ENCODE peak calls at places on chromosomes 3 and 15, in five cellular contexts. One of them, this sample, is unnamed.
A peak's percentile ranks its signal among the peaks of the same experiment; 100 is the strongest.

GRCh38 chr3:197595470-197596185 is 39.9 kb upstream of the BDH1 start:
- DNase-seq in stomach: no peak
- DNase-seq in GM12892: no peak
- DNase-seq in transverse colon: no peak
- DNase-seq in endothelial cell of umbilical vein: no peak
- DNase-seq in this sample: no peak

GRCh38 chr3:128071771-128072453 is 19.7 kb downstream of the SEC61A1 start:
- DNase-seq in transverse colon: no peak
- DNase-seq in endothelial cell of umbilical vein: no peak
- DNase-seq in GM12892: no peak
- DNase-seq in stomach: no peak
- DNase-seq in this sample: no peak

GRCh38 chr3:171092467-171092911 is 66.0 kb upstream of the SLC2A2 start:
- DNase-seq in GM12892: no peak
- DNase-seq in endothelial cell of umbilical vein: no peak
- DNase-seq in stomach: no peak
- DNase-seq in transverse colon: no peak
- DNase-seq in this sample: no peak

GRCh38 chr15:84833447-84833846 is 16.3 kb downstream of the ALPK3 start:
- DNase-seq in transverse colon: no peak
- DNase-seq in endothelial cell of umbilical vein: peak; percentile 53
- DNase-seq in GM12892: no peak
- DNase-seq in stomach: no peak
- DNase-seq in this sample: no peak

GRCh38 chr15:64566629-64567427 is 106.5 kb downstream of the ZNF609 start:
- DNase-seq in stomach: no peak
- DNase-seq in transverse colon: no peak
- DNase-seq in endothelial cell of umbilical vein: no peak
- DNase-seq in GM12892: no peak
- DNase-seq in this sample: no peak

GRCh38 chr3:30685267-30685667 is 78.9 kb downstream of the TGFBR2 start:
- DNase-seq in stomach: no peak
- DNase-seq in GM12892: no peak
- DNase-seq in transverse colon: no peak
- DNase-seq in endothelial cell of umbilical vein: no peak
- DNase-seq in this sample: no peak

GRCh38 chr3:56796202-56796601 is 5.5 kb downstream of the ARHGEF3 start:
- DNase-seq in stomach: no peak
- DNase-seq in transverse colon: no peak
- DNase-seq in endothelial cell of umbilical vein: peak; percentile 23
- DNase-seq in GM12892: no peak
- DNase-seq in this sample: no peak

GRCh38 chr3:29281265-29282228 is 676 bp downstream of the RBMS3 start:
- DNase-seq in transverse colon: no peak
- DNase-seq in GM12892: no peak
- DNase-seq in endothelial cell of umbilical vein: peak; percentile 72
- DNase-seq in stomach: no peak
- DNase-seq in this sample: no peak

GRCh38 chr3:167113466-167113865 is 266.6 kb downstream of the ZBBX start:
- DNase-seq in GM12892: no peak
- DNase-seq in endothelial cell of umbilical vein: no peak
- DNase-seq in stomach: no peak
- DNase-seq in transverse colon: no peak
- DNase-seq in this sample: no peak

DNA sequence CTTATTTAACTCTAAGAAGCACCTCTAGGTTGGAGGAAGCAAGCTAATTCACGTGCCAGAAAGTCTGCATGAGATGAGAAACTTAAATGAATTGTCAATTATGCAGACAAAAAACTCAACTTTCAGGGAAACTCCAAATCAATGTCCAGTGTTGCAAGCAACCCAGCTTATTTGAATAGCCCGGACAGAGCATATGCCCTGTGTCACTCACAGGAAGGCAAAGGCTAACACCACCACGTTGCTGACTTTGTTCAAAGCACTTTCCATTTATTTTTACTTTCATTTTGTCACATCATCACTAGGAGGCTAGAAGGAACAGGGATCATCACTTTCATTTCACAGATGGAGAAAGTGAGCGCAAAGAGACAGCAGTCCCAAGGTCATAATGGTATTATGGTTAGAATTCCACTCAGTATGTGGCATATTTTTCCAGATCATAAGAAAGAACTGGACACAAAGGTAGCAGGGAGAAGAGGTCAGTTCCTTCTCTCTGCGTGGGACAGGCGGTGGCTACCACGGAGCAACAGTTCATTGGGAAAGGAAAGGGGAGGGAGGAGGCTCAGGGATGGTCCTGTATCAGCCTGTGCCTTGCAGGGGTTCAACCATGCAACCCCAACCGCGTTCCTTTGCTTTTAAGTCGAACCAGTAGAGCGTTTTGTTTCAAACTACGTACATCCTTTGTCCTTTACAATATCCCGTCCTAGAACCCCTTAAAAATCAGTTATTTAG is 1.2 kb downstream of the HEG1 start:
- DNase-seq in transverse colon: no peak
- DNase-seq in endothelial cell of umbilical vein: peak; percentile 80
- DNase-seq in stomach: no peak
- DNase-seq in GM12892: no peak
- DNase-seq in this sample: peak; percentile 30
- TF ChIP-seq POLR2AphosphoS5 in transverse colon: peak; percentile 74
- TF ChIP-seq POLR2AphosphoS5 in endothelial cell of umbilical vein: no peak
- TF ChIP-seq POLR2AphosphoS5 in stomach: peak; percentile 62
- TF ChIP-seq POLR2AphosphoS5 in GM12892: peak; percentile 20
- TF ChIP-seq POLR2AphosphoS5 in this sample: peak; percentile 61

DNA sequence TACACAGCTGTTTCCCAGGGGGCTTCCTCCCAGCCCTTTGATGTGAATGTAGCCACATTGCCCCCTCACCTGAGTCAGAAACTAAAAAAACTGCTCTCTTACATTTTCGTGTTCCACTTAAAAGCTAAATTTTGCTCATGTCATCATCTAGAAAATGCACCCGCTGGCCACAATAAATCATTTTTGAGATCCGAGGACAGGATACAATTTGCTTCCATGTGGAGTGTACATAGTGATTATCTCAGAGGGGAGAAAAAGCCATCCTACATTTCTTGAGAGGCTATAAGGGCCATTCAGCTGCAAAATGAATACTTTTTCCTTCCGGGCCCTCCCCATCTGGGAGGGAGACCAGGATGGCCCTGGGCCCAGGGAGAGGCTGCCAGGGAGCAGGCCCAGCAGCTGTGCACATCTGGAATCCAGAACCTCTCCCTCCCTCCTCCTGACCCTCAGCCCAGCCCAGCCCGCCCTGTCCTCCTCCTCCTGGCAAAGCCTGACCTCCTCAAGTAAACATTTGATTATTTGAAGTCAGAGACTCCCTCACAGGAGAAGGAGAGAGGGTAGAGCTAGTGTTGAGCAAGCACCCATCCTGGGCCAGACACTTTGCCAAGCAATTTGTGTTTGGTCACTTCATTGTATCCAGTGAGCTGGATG is 59.1 kb downstream of the CORO2B start:
- DNase-seq in stomach: peak; percentile 38
- DNase-seq in endothelial cell of umbilical vein: no peak
- DNase-seq in GM12892: no peak
- DNase-seq in transverse colon: peak; percentile 42
- DNase-seq in this sample: peak; percentile 78
- TF ChIP-seq POLR2AphosphoS5 in stomach: peak; percentile 10
- TF ChIP-seq POLR2AphosphoS5 in endothelial cell of umbilical vein: no peak
- TF ChIP-seq POLR2AphosphoS5 in GM12892: no peak
- TF ChIP-seq POLR2AphosphoS5 in transverse colon: peak; percentile 38
- TF ChIP-seq POLR2AphosphoS5 in this sample: peak; percentile 52

DNA sequence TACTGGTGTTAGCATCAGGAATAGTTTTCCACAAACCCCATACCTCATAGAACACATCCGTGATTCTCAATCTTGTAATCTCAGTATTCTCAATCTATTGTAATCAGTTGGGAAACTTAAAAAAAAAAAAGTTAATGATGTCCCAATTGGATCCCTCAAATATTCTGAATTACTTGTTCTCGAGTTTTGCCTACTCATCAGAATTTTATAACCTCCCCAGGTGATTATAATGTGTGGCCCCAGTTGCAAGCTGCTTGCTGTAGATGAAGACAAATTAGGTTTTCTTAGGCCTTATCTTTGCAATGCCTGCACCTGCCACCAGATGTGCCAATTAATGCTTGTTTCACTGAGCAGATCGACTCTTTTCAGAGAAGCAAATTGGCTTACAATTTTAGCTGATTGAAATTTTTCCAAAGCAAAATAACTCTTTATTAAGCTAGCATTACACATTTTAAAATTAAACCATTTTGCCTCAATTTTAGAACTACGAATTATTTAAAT is 19.0 kb upstream of the DIPK2A start:
- DNase-seq in endothelial cell of umbilical vein: no peak
- DNase-seq in transverse colon: no peak
- DNase-seq in stomach: no peak
- DNase-seq in GM12892: no peak
- DNase-seq in this sample: no peak
- TF ChIP-seq POLR2AphosphoS5 in endothelial cell of umbilical vein: no peak
- TF ChIP-seq POLR2AphosphoS5 in transverse colon: no peak
- TF ChIP-seq POLR2AphosphoS5 in stomach: no peak
- TF ChIP-seq POLR2AphosphoS5 in GM12892: no peak
- TF ChIP-seq POLR2AphosphoS5 in this sample: no peak

GRCh38 chr15:81411969-81412633 is 38.1 kb upstream of the TMC3 start:
- DNase-seq in endothelial cell of umbilical vein: no peak
- DNase-seq in transverse colon: no peak
- DNase-seq in GM12892: no peak
- DNase-seq in stomach: no peak
- DNase-seq in this sample: no peak

GRCh38 chr15:81407679-81408078 is 33.7 kb upstream of the TMC3 start:
- DNase-seq in stomach: no peak
- DNase-seq in GM12892: no peak
- DNase-seq in transverse colon: no peak
- DNase-seq in endothelial cell of umbilical vein: no peak
- DNase-seq in this sample: no peak

GRCh38 chr15:81411056-81411455 is 37.0 kb upstream of the TMC3 start:
- DNase-seq in transverse colon: no peak
- DNase-seq in endothelial cell of umbilical vein: no peak
- DNase-seq in GM12892: no peak
- DNase-seq in stomach: no peak
- DNase-seq in this sample: no peak

GRCh38 chr15:81407151-81407550 is 33.1 kb upstream of the TMC3 start:
- DNase-seq in endothelial cell of umbilical vein: no peak
- DNase-seq in transverse colon: no peak
- DNase-seq in stomach: no peak
- DNase-seq in GM12892: no peak
- DNase-seq in this sample: no peak

DNA sequence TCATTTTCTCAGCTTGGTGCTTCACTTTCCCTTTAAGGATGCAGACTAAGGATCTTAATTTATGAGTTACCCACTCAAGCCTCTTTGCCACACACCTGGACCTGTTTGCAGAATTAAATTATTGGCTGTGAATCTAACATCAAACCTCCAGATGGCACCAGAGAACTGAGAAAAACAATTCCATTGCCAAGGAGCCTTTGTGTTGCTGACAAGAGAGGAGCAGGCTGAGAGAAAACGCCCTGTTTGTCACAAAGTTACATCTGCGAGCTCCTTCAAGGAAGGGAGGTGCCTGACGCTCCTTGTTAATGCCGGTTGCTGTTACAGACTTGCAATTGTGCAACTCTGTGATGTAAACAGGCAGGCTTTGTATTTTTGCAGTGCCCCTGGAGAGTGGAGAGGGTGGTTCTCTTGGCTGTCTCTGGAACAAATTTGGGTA is 36.3 kb upstream of the TMC3 start:
- DNase-seq in GM12892: no peak
- DNase-seq in stomach: no peak
- DNase-seq in transverse colon: no peak
- DNase-seq in endothelial cell of umbilical vein: peak; percentile 74
- DNase-seq in this sample: peak; percentile 21
- TF ChIP-seq POLR2AphosphoS5 in GM12892: no peak
- TF ChIP-seq POLR2AphosphoS5 in stomach: no peak
- TF ChIP-seq POLR2AphosphoS5 in transverse colon: no peak
- TF ChIP-seq POLR2AphosphoS5 in endothelial cell of umbilical vein: no peak
- TF ChIP-seq POLR2AphosphoS5 in this sample: no peak

GRCh38 chr3:150349314-150350097 is 58.6 kb upstream of the TSC22D2 start:
- DNase-seq in stomach: no peak
- DNase-seq in endothelial cell of umbilical vein: no peak
- DNase-seq in GM12892: no peak
- DNase-seq in transverse colon: no peak
- DNase-seq in this sample: peak; percentile 58

GRCh38 chr3:150346956-150347863 is 60.9 kb upstream of the TSC22D2 start:
- DNase-seq in stomach: no peak
- DNase-seq in GM12892: no peak
- DNase-seq in transverse colon: no peak
- DNase-seq in endothelial cell of umbilical vein: no peak
- DNase-seq in this sample: no peak

GRCh38 chr3:150345021-150345538 is 63.0 kb upstream of the TSC22D2 start:
- DNase-seq in transverse colon: peak; percentile 90
- DNase-seq in stomach: peak; percentile 58
- DNase-seq in endothelial cell of umbilical vein: no peak
- DNase-seq in GM12892: no peak
- DNase-seq in this sample: no peak

GRCh38 chr3:150351398-150351797 is 56.7 kb upstream of the TSC22D2 start:
- DNase-seq in transverse colon: no peak
- DNase-seq in stomach: no peak
- DNase-seq in GM12892: no peak
- DNase-seq in endothelial cell of umbilical vein: peak; percentile 11
- DNase-seq in this sample: no peak

GRCh38 chr3:150348500-150348899 is 59.6 kb upstream of the TSC22D2 start:
- DNase-seq in stomach: peak; percentile 46
- DNase-seq in transverse colon: peak; percentile 29
- DNase-seq in endothelial cell of umbilical vein: peak; percentile 81
- DNase-seq in GM12892: no peak
- DNase-seq in this sample: peak; percentile 49
- TF ChIP-seq POLR2AphosphoS5 in stomach: peak; percentile 49
- TF ChIP-seq POLR2AphosphoS5 in transverse colon: peak; percentile 54
- TF ChIP-seq POLR2AphosphoS5 in endothelial cell of umbilical vein: peak; percentile 51
- TF ChIP-seq POLR2AphosphoS5 in GM12892: no peak
- TF ChIP-seq POLR2AphosphoS5 in this sample: no peak

DNA sequence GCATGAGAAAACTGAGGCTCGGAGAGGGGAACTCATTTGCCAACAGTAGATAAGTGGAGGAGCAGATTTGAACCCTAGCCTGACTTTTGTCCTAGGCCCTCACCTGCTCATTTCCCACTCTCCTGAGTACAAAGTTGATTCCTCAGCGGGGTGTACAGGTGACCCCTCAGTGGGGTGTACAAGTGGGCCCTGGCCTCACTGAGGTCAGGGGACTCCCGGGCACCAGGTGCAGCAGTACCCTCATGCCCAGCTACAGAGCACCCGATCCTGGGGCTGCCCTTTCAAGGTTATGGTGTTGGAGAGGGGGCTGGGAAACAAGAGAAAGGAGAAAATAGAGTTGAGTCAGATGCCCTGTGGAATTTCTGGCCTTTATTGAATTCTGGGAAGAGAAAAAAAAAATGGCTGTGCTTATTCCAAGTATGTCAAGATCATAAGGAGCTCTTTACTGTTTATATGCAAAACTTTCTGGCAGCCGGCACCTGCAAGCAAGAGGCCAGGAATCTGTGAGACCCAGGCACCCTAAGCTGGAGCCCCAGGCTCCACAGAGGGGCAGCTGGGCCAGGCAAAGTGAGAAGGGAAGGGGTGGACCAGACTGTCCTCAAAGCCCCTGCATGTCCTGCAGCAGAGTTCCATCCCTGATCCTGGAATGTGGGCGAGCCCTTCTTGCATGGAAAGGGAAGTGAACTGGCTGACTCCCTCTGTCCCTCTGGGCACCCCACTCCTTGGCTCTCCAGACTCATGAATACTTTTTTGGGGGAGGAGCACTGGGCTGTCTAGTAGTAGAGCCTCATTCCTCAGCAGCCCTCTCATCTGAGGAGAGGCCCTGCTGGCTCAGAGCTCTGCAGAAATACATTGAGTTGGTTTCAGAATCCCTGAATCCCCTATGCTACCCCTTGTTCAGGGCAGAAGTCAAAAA is 43.1 kb downstream of the AMOTL2 start:
- DNase-seq in endothelial cell of umbilical vein: peak; percentile 19
- DNase-seq in GM12892: no peak
- DNase-seq in transverse colon: no peak
- DNase-seq in stomach: no peak
- DNase-seq in this sample: no peak
- TF ChIP-seq POLR2AphosphoS5 in endothelial cell of umbilical vein: no peak
- TF ChIP-seq POLR2AphosphoS5 in GM12892: no peak
- TF ChIP-seq POLR2AphosphoS5 in transverse colon: peak; percentile 3
- TF ChIP-seq POLR2AphosphoS5 in stomach: no peak
- TF ChIP-seq POLR2AphosphoS5 in this sample: no peak

This sample was measured in upper lobe of left lung.